ENCODE peak calls at places on chromosome 1, in four cellular contexts. One of them, this sample, is unnamed. For H3K4me1, the result is how much of the 10 kb centered on the place peaks cover.

GRCh38 chr1:7856345-7856744 is 3.5 kb upstream of the UTS2 start:
- DNase-seq in Peyer's patch: no peak
- DNase-seq in adrenal gland: no peak
- DNase-seq in heart left ventricle: no peak
- DNase-seq in this sample: no peak

GRCh38 chr1:77030401-77031100 is 163.3 kb downstream of the ST6GALNAC5 start:
- DNase-seq in Peyer's patch: no peak
- DNase-seq in adrenal gland: no peak
- DNase-seq in heart left ventricle: no peak
- DNase-seq in this sample: no peak

GRCh38 chr1:14585771-14586170 is 12.7 kb upstream of the KAZN start:
- DNase-seq in Peyer's patch: no peak
- DNase-seq in adrenal gland: no peak
- DNase-seq in heart left ventricle: no peak
- DNase-seq in this sample: no peak

GRCh38 chr1:58709540-58709939 is 9.7 kb upstream of the MYSM1 start:
- DNase-seq in Peyer's patch: no peak
- DNase-seq in adrenal gland: no peak
- DNase-seq in heart left ventricle: no peak
- DNase-seq in this sample: no peak

GRCh38 chr1:30447080-30447479 is 276.3 kb downstream of the MATN1 start:
- DNase-seq in Peyer's patch: no peak
- DNase-seq in adrenal gland: no peak
- DNase-seq in heart left ventricle: no peak
- DNase-seq in this sample: no peak

GRCh38 chr1:221987860-221988520 is 246.1 kb upstream of the DUSP10 start:
- DNase-seq in Peyer's patch: no peak
- DNase-seq in adrenal gland: no peak
- DNase-seq in heart left ventricle: no peak
- DNase-seq in this sample: no peak

GRCh38 chr1:93874025-93874651 is 4.9 kb downstream of the DNTTIP2 start:
- DNase-seq in Peyer's patch: no peak
- DNase-seq in adrenal gland: peak
- DNase-seq in heart left ventricle: no peak
- DNase-seq in this sample: peak

GRCh38 chr1:230744382-230744781 is 2.8 kb upstream of the CAPN9 start:
- DNase-seq in Peyer's patch: no peak
- DNase-seq in adrenal gland: no peak
- DNase-seq in heart left ventricle: no peak
- DNase-seq in this sample: no peak

GRCh38 chr1:198134252-198134651 is 22.5 kb upstream of the NEK7 start:
- DNase-seq in Peyer's patch: no peak
- DNase-seq in adrenal gland: no peak
- DNase-seq in heart left ventricle: no peak
- DNase-seq in this sample: no peak

GRCh38 chr1:33814166-33814565 is 49.7 kb upstream of the HMGB4 start:
- DNase-seq in Peyer's patch: no peak
- DNase-seq in adrenal gland: no peak
- DNase-seq in heart left ventricle: no peak
- DNase-seq in this sample: no peak

GRCh38 chr1:235468970-235469369 is 35.3 kb downstream of the B3GALNT2 start:
- DNase-seq in Peyer's patch: no peak
- DNase-seq in adrenal gland: no peak
- DNase-seq in heart left ventricle: no peak
- DNase-seq in this sample: no peak

GRCh38 chr1:63662846-63663245 is 69.6 kb downstream of the PGM1 start:
- DNase-seq in Peyer's patch: no peak
- DNase-seq in adrenal gland: no peak
- DNase-seq in heart left ventricle: no peak
- DNase-seq in this sample: no peak

GRCh38 chr1:104991702-104992101 is 1242.0 kb downstream of the AMY1C start:
- DNase-seq in Peyer's patch: no peak
- DNase-seq in adrenal gland: no peak
- DNase-seq in heart left ventricle: no peak
- DNase-seq in this sample: no peak

DNA sequence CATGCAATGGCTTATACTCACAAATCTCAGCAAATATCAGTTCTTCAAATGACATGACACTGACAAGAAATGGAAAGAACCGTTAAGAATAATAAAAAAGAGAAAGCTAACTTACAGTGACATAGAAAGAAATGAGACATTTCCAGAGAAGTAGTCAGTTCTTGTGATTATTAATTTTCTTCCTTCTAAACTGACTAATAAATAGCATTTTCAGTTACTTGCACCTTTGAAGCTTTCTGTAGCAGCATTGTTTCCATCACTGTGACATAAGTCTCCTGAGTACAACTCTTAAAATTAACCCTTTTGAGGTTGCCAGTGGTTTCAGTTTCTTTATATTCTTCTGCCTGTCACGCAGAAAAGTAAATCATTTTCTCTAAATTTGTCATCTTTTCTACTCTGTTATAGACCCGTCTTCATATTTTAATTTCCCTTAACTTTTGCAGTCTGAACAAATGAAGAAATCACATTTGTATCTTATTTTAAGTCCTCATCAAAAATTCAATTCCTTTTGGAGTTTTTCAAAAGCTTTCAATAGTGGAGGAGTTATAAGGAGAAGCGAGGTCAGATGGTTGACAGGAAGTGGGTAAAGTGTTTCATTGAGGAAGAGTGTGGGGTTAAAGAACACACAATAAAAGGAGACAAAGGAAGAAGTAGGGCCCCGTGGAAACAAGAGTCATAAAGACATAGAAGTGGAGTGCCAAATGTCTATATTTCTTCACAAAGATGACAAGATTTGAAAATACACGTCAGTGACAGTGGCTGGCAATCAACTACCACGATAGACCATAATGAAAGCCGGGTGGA is 57.9 kb upstream of the S1PR1 start:
- DNase-seq in Peyer's patch: no peak
- DNase-seq in adrenal gland: no peak
- DNase-seq in heart left ventricle: no peak
- DNase-seq in this sample: no peak
- H3K4me1 ChIP-seq in Peyer's patch: under half
- H3K4me1 ChIP-seq in adrenal gland: under half
- H3K4me1 ChIP-seq in heart left ventricle: under half
- H3K4me1 ChIP-seq in this sample: under half

GRCh38 chr1:47449702-47450552 is 12.1 kb downstream of the FOXD2 start:
- DNase-seq in Peyer's patch: peak
- DNase-seq in adrenal gland: peak
- DNase-seq in heart left ventricle: no peak
- DNase-seq in this sample: peak
- H3K4me3 ChIP-seq in Peyer's patch: no peak
- H3K4me3 ChIP-seq in adrenal gland: no peak
- H3K4me3 ChIP-seq in heart left ventricle: no peak
- H3K4me3 ChIP-seq in this sample: no peak

GRCh38 chr1:172144445-172145060 is 275.9 kb upstream of the C1orf105 start:
- DNase-seq in Peyer's patch: peak
- DNase-seq in adrenal gland: peak
- DNase-seq in heart left ventricle: peak
- DNase-seq in this sample: peak
- TF ChIP-seq POLR2A in Peyer's patch: peak
- TF ChIP-seq POLR2A in adrenal gland: peak
- TF ChIP-seq POLR2A in heart left ventricle: no peak
- TF ChIP-seq POLR2A in this sample: peak

GRCh38 chr1:41535236-41535720 is 50.8 kb upstream of the EDN2 start:
- DNase-seq in Peyer's patch: peak
- DNase-seq in adrenal gland: no peak
- DNase-seq in heart left ventricle: peak
- DNase-seq in this sample: peak
- H3K4me1 ChIP-seq in Peyer's patch: under half
- H3K4me1 ChIP-seq in adrenal gland: under half
- H3K4me1 ChIP-seq in heart left ventricle: under half
- H3K4me1 ChIP-seq in this sample: under half

DNA sequence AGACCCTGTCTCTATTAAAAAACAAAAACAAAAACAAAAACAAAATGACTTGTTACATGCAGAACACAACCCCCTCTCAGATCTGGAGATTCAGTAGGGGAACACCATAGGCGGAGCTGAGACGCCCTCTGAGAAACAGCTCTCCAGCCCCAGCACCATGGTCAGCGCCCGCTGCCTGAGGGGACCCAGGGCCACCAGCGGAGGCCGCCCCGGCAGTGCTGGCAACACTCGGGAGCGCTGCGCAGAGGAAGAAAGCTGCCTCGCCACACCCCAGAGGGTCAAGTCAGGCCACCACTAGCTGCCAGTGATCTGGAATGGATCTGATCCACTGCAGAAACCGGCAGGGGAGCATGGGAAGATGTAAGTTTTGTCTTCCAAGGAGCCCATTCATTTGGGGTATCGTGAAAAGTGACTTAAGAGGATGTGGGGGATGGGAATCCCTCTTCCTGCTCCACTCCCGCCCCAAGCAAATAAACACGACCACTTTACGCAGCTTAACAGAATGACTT is 3.1 kb downstream of the ACTA1 start:
- DNase-seq in Peyer's patch: no peak
- DNase-seq in adrenal gland: peak
- DNase-seq in heart left ventricle: peak
- DNase-seq in this sample: peak
- H3K4me3 ChIP-seq in Peyer's patch: peak
- H3K4me3 ChIP-seq in adrenal gland: no peak
- H3K4me3 ChIP-seq in heart left ventricle: no peak
- H3K4me3 ChIP-seq in this sample: no peak

GRCh38 chr1:50368179-50369007 is 54.9 kb downstream of the DMRTA2 start:
- DNase-seq in Peyer's patch: peak
- DNase-seq in adrenal gland: peak
- DNase-seq in heart left ventricle: no peak
- DNase-seq in this sample: peak
- TF ChIP-seq POLR2A in Peyer's patch: no peak
- TF ChIP-seq POLR2A in adrenal gland: no peak
- TF ChIP-seq POLR2A in heart left ventricle: no peak
- TF ChIP-seq POLR2A in this sample: no peak

GRCh38 chr1:36160949-36161485 is 5.1 kb downstream of the MAP7D1 start:
- DNase-seq in Peyer's patch: peak
- DNase-seq in adrenal gland: peak
- DNase-seq in heart left ventricle: peak
- DNase-seq in this sample: peak
- H3K4me1 ChIP-seq in Peyer's patch: half or more
- H3K4me1 ChIP-seq in adrenal gland: half or more
- H3K4me1 ChIP-seq in heart left ventricle: half or more
- H3K4me1 ChIP-seq in this sample: half or more

This sample was measured in body of pancreas.